ENCODE peak calls at places on chromosomes 4 and X, in seven cellular contexts. M is mammary epithelial cell; T is foreskin fibroblast; Z is AG10803; W is CD8-positive, alpha-beta T cell; O is AG04449; I is neural progenitor cell. K is an unnamed sample.

GRCh38 chrX:122941801-122942200 is 242.3 kb upstream of the GRIA3 start:
- DNase-seq in M (peak), T (no peak), Z (no peak), W (no peak), O (no peak), I (no peak), K (no peak)

GRCh38 chr4:73603854-73604584 is 16.2 kb downstream of the RASSF6 start:
- DNase-seq in M (no peak), T (peak), Z (no peak), W (no peak), O (no peak), I (no peak), K (no peak)

GRCh38 chr4:184534511-184535391 is 60.4 kb upstream of the IRF2 start:
- DNase-seq in M (peak), T (peak), Z (peak), W (no peak), O (peak), I (no peak), K (peak)

GRCh38 chr4:142236268-142236667 is 599.9 kb downstream of the IL15 start:
- DNase-seq in M (peak), T (no peak), Z (peak), W (no peak), O (no peak), I (no peak), K (no peak)

GRCh38 chr4:40325406-40326019 is 9.6 kb upstream of the CHRNA9 start:
- DNase-seq in M (peak), T (peak), Z (peak), W (peak), O (no peak), I (peak), K (no peak)

GRCh38 chrX:49876750-49877149 is 2.5 kb upstream of the USP27X start:
- DNase-seq in M (peak), T (peak), Z (peak), W (no peak), O (no peak), I (peak), K (no peak)

GRCh38 chr4:25637581-25638220 is 17.9 kb upstream of the SLC34A2 start:
- DNase-seq in M (no peak), T (no peak), Z (no peak), W (no peak), O (no peak), I (no peak), K (no peak)

GRCh38 chr4:8350841-8351461 is 81.4 kb downstream of the HTRA3 start:
- DNase-seq in M (no peak), T (no peak), Z (no peak), W (no peak), O (no peak), I (no peak), K (no peak)

GRCh38 chr4:99968330-99968729 is 18.3 kb upstream of the H2AZ1 start:
- DNase-seq in M (peak), T (peak), Z (peak), W (no peak), O (peak), I (no peak), K (peak)

GRCh38 chr4:136927172-136927571 is 605.1 kb downstream of the PCDH18 start:
- DNase-seq in M (peak), T (no peak), Z (peak), W (no peak), O (no peak), I (no peak), K (no peak)

GRCh38 chrX:21181232-21181853 is 192.9 kb upstream of the CNKSR2 start:
- DNase-seq in M (no peak), T (no peak), Z (no peak), W (no peak), O (no peak), I (no peak), K (no peak)

GRCh38 chr4:87046111-87046510 is 111.3 kb downstream of the AFF1 start:
- DNase-seq in M (no peak), T (no peak), Z (peak), W (no peak), O (no peak), I (no peak), K (peak)

GRCh38 chrX:129523076-129524055 is at the start of gene SMARCA1:
- DNase-seq in M (no peak), T (peak), Z (peak), W (peak), O (no peak), I (peak), K (no peak)

GRCh38 chr4:108240356-108240755 is 71.6 kb upstream of the LEF1 start:
- DNase-seq in M (peak), T (peak), Z (peak), W (no peak), O (no peak), I (no peak), K (no peak)

GRCh38 chrX:17412692-17413091 is 37.7 kb downstream of the NHS start:
- DNase-seq in M (peak), T (peak), Z (peak), W (no peak), O (no peak), I (no peak), K (peak)

GRCh38 chr4:184287697-184288255 is 70.1 kb upstream of the ENPP6 start:
- DNase-seq in M (peak), T (peak), Z (peak), W (no peak), O (no peak), I (peak), K (peak)

GRCh38 chr4:35556387-35556786 is 687.9 kb downstream of the ARAP2 start:
- DNase-seq in M (peak), T (no peak), Z (no peak), W (no peak), O (no peak), I (no peak), K (no peak)

GRCh38 chrX:585115-585808 is 45.3 kb upstream of the SHOX start:
- DNase-seq in M (no peak), T (no peak), Z (no peak), W (no peak), O (no peak), I (no peak), K (no peak)

GRCh38 chr4:13514722-13515121 is 29.6 kb downstream of the NKX3-2 start:
- DNase-seq in M (no peak), T (no peak), Z (no peak), W (no peak), O (no peak), I (no peak), K (no peak)

GRCh38 chr4:84389406-84389805 is 109.7 kb downstream of the NKX6-1 start:
- DNase-seq in M (no peak), T (no peak), Z (peak), W (no peak), O (no peak), I (no peak), K (no peak)

GRCh38 chrX:11435568-11435967 is 142.4 kb downstream of the AMELX start:
- DNase-seq in M (no peak), T (peak), Z (peak), W (no peak), O (peak), I (no peak), K (peak)

GRCh38 chr4:36325499-36325898 is 44.1 kb downstream of the DTHD1 start:
- DNase-seq in M (no peak), T (no peak), Z (no peak), W (no peak), O (no peak), I (no peak), K (no peak)

GRCh38 chr4:21949073-21949457 is 493 bp upstream of the KCNIP4 start:
- DNase-seq in M (peak), T (peak), Z (no peak), W (no peak), O (no peak), I (peak), K (no peak)

GRCh38 chr4:8844976-8845690 is 26.5 kb downstream of the HMX1 start:
- DNase-seq in M (no peak), T (no peak), Z (no peak), W (no peak), O (no peak), I (no peak), K (no peak)

GRCh38 chr4:159227984-159228383 is 125.1 kb downstream of the RAPGEF2 start:
- DNase-seq in M (peak), T (peak), Z (peak), W (no peak), O (peak), I (peak), K (no peak)

GRCh38 chr4:120853101-120853940 is 69.2 kb downstream of the PRDM5 start:
- DNase-seq in M (no peak), T (peak), Z (peak), W (no peak), O (no peak), I (no peak), K (no peak)

GRCh38 chr4:14465498-14465897 is 536.8 kb upstream of the CPEB2 start:
- DNase-seq in M (no peak), T (no peak), Z (no peak), W (no peak), O (no peak), I (no peak), K (no peak)

GRCh38 chr4:73593631-73594241 is 26.5 kb downstream of the RASSF6 start:
- DNase-seq in M (no peak), T (peak), Z (peak), W (no peak), O (no peak), I (peak), K (no peak)

GRCh38 chr4:9867746-9868425 is 86.5 kb downstream of the DRD5 start:
- DNase-seq in M (no peak), T (no peak), Z (no peak), W (no peak), O (no peak), I (no peak), K (no peak)

GRCh38 chr4:87093443-87094123 is 126.8 kb downstream of the KLHL8 start:
- DNase-seq in M (peak), T (peak), Z (peak), W (peak), O (no peak), I (peak), K (no peak)

GRCh38 chr4:115454228-115454627 is 340.8 kb upstream of the NDST4 start:
- DNase-seq in M (no peak), T (no peak), Z (no peak), W (no peak), O (no peak), I (no peak), K (no peak)

GRCh38 chr4:115453416-115453815 is 340.0 kb upstream of the NDST4 start:
- DNase-seq in M (peak), T (no peak), Z (no peak), W (no peak), O (no peak), I (no peak), K (no peak)

DNA sequence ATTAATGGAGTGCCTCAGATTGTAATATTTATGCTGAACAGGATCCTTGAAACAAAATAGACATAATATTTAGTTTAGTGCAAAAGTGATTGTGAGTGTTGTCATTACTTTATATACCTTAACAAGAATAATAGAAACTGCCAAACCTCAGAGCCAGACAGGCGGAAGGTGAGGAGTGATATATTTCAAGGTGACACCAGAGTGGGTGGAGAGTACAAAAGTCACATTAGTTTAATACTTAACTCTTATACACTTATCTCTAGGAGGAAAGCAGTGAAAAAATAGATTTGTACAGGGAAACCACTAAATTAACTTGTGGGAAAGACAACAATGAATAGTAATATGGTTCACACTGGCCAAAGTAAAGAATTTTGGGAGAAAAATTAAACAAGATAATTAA is 342.8 kb upstream of the NDST4 start:
- DNase-seq in M (no peak), T (no peak), Z (no peak), W (no peak), O (no peak), I (no peak), K (no peak)
- H3K4me3 ChIP-seq in M (no peak), T (no peak), Z (no peak), W (no peak), O (no peak), I (no peak), K (no peak)

GRCh38 chr4:3765271-3766206 is 646 bp upstream of the ADRA2C start:
- DNase-seq in M (peak), T (peak), Z (peak), W (no peak), O (no peak), I (peak), K (peak)
- TF ChIP-seq CTCF in M (no peak), T (no peak), Z (no peak), W (no peak), O (no peak), I (peak), K (no peak)

GRCh38 chr4:67699603-67700002 is 1.4 kb downstream of the UBA6 start:
- DNase-seq in M (no peak), T (no peak), Z (no peak), W (no peak), O (no peak), I (no peak), K (no peak)
- H3K4me3 ChIP-seq in M (peak), T (peak), Z (peak), W (no peak), O (peak), I (peak), K (peak)

GRCh38 chr4:180449395-180449956 is 1793.7 kb upstream of the TENM3 start:
- DNase-seq in M (peak), T (no peak), Z (no peak), W (no peak), O (no peak), I (peak), K (no peak)
- TF ChIP-seq CTCF in M (peak), T (no peak), Z (no peak), W (no peak), O (no peak), I (peak), K (no peak)

DNA sequence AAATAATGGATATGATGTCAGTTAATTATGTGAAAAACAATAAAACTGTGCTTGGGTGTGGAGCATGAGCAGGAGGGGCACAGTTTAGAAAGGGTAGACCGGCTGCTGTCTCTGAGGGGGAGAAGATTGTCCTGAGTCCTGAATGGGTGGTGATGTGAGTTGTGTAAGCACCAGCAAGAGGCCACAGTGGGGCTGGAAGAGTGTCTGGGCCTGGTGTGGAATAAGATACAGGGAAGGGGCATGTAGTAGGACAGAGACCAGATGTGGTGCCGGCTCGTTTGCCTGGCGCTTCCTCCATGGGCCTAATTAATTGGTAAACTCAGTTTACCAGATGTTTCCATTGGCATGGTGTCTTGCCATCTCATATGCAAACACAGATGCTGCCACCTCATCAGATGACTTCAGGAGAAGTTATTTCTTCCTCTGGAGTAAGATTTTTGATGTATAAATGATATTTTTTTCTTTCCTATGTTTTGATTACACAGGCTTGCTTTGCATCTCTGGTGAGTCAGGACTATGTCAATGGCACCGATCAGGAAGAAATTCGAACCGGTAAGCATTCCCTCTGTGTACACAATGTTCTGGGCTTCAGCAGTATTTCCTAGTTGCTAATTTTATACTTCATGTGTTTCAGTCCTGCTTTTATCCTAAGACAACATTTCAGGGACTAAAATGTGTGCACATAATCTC is 5.1 kb downstream of the MED28 start:
- DNase-seq in M (no peak), T (peak), Z (peak), W (no peak), O (no peak), I (no peak), K (no peak)
- H3K4me3 ChIP-seq in M (no peak), T (no peak), Z (no peak), W (no peak), O (no peak), I (no peak), K (no peak)

DNA sequence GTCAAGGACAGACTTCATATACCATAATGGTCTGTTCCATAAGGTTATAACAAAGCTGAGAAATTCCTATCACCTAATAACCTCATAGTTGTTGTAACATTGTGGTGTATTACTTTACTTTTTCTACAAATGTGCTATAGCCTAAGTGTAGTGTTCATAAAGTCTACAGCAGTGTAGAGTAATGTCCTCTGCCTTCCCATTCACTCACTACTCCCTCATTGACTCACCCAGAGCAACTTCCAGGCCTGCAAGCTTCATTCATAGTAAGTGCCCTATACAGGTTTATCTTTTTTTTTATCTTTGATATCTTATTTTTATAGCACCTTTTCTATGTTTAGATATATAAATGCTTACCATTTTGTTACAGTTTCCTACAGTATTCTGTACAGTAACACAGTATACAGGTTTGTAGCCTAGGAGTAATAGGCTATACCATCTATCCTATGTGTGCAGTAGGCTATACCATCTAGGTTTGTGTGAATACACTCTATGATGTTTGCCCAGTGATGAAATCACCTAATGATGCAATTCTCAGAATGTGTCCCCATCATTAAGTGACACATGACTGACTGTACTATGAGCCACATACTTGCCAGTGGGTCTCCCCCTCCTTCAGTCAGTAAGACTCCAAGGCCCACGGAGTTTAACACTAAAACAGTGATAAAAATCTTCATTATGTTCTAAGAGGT is 299.9 kb downstream of the UNC5C start:
- DNase-seq in M (peak), T (no peak), Z (no peak), W (no peak), O (no peak), I (no peak), K (no peak)
- TF ChIP-seq CTCF in M (no peak), T (no peak), Z (no peak), W (no peak), O (no peak), I (no peak), K (no peak)

DNA sequence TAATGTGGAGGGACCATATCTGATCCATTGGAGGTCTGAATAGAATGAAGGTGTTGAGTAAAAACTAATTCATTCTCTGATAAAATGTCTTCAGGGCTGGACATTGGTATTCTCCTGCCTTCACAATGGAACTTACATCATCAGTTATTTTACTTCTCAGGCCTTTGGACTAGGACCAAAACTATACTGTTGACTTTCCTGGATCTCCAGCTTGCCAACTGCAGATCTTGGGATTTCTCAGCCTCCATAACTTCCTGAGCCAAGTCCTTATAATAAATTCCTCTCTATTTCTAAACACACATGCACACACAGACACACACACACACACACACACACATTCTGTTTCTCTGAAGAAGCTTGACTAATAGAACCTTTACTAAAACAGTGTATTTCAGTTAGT is 1858.6 kb upstream of the ADGRL3 start:
- DNase-seq in M (no peak), T (no peak), Z (no peak), W (no peak), O (no peak), I (no peak), K (no peak)
- H3K4me3 ChIP-seq in M (no peak), T (no peak), Z (no peak), W (no peak), O (no peak), I (no peak), K (no peak)

GRCh38 chrX:42149786-42150185 is 226.4 kb upstream of the CASK start:
- DNase-seq in M (peak), T (peak), Z (peak), W (no peak), O (no peak), I (no peak), K (no peak)

GRCh38 chrX:42149281-42149680 is 225.9 kb upstream of the CASK start:
- DNase-seq in M (no peak), T (no peak), Z (no peak), W (no peak), O (no peak), I (no peak), K (no peak)

GRCh38 chrX:42151808-42152207 is 228.5 kb upstream of the CASK start:
- DNase-seq in M (peak), T (no peak), Z (peak), W (no peak), O (no peak), I (no peak), K (peak)
- TF ChIP-seq CTCF in M (no peak), T (no peak), Z (no peak), W (no peak), O (no peak), I (no peak), K (no peak)

DNA sequence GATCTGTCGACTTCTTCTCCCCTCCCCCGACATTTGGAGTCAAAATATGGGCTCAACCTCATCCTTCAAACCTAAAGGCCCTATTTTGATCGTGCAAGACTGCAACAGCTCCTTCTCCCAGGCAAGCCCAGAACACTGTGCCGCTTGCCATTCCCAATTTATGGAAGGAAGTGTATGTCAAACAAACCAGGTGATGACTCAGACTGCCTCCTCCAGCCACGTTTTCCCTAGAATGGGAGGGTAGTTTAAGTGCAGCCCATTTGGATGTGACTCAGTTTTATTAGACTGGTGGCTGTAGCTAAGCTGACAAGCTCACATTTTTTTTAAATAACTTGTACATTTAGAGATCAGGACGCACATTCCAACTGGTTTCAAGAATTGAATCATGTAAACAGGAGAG is 570.4 kb upstream of the DIPK2B start:
- DNase-seq in M (peak), T (peak), Z (peak), W (no peak), O (peak), I (no peak), K (peak)
- H3K4me3 ChIP-seq in M (peak), T (peak), Z (peak), W (peak), O (peak), I (no peak), K (peak)

GRCh38 chrX:143437439-143437838 is 79.8 kb downstream of the SPANXN3 start:
- DNase-seq in M (no peak), T (no peak), Z (no peak), W (no peak), O (no peak), I (peak), K (no peak)
- TF ChIP-seq CTCF in M (no peak), T (no peak), Z (no peak), W (no peak), O (no peak), I (peak), K (no peak)

K was measured in AG09309.